ENCODE peak calls at places on chromosome 12, in eight cellular contexts. One of them, this sample, is unnamed.

GRCh38 chr12:11830298-11830937 is 180.9 kb downstream of the ETV6 start:
- DNase-seq in fibroblast of lung: no peak
- DNase-seq in upper lobe of right lung: no peak
- DNase-seq in CD8-positive, alpha-beta T cell: no peak
- DNase-seq in heart right ventricle: no peak
- DNase-seq in aorta: no peak
- DNase-seq in AG04450: no peak
- DNase-seq in ovary: no peak
- DNase-seq in this sample: no peak

GRCh38 chr12:23949212-23950010 is at the start of gene SOX5:
- DNase-seq in fibroblast of lung: peak; percentile 83
- DNase-seq in AG04450: peak; percentile 33
- DNase-seq in ovary: peak; percentile 31
- DNase-seq in upper lobe of right lung: peak; percentile 67
- DNase-seq in CD8-positive, alpha-beta T cell: no peak
- DNase-seq in heart right ventricle: peak; percentile 34
- DNase-seq in aorta: peak; percentile 62
- DNase-seq in this sample: no peak

GRCh38 chr12:55443776-55444175 is at the start of gene OR6C2:
- DNase-seq in CD8-positive, alpha-beta T cell: no peak
- DNase-seq in upper lobe of right lung: no peak
- DNase-seq in fibroblast of lung: no peak
- DNase-seq in aorta: no peak
- DNase-seq in AG04450: no peak
- DNase-seq in heart right ventricle: no peak
- DNase-seq in ovary: no peak
- DNase-seq in this sample: no peak

GRCh38 chr12:89237763-89238162 is 114.5 kb downstream of the DUSP6 start:
- DNase-seq in aorta: no peak
- DNase-seq in ovary: no peak
- DNase-seq in AG04450: no peak
- DNase-seq in upper lobe of right lung: no peak
- DNase-seq in CD8-positive, alpha-beta T cell: no peak
- DNase-seq in fibroblast of lung: no peak
- DNase-seq in heart right ventricle: no peak
- DNase-seq in this sample: no peak

GRCh38 chr12:111455448-111456320 is 50.0 kb downstream of the SH2B3 start:
- DNase-seq in upper lobe of right lung: no peak
- DNase-seq in heart right ventricle: no peak
- DNase-seq in ovary: no peak
- DNase-seq in fibroblast of lung: peak; percentile 32
- DNase-seq in AG04450: no peak
- DNase-seq in CD8-positive, alpha-beta T cell: no peak
- DNase-seq in aorta: no peak
- DNase-seq in this sample: no peak

GRCh38 chr12:52964556-52965336 is 15.8 kb downstream of the KRT18 start:
- DNase-seq in fibroblast of lung: no peak
- DNase-seq in AG04450: no peak
- DNase-seq in aorta: no peak
- DNase-seq in upper lobe of right lung: no peak
- DNase-seq in CD8-positive, alpha-beta T cell: no peak
- DNase-seq in heart right ventricle: no peak
- DNase-seq in ovary: no peak
- DNase-seq in this sample: no peak

GRCh38 chr12:108833355-108833733 is 24.0 kb downstream of the SSH1 start:
- DNase-seq in AG04450: no peak
- DNase-seq in upper lobe of right lung: no peak
- DNase-seq in aorta: peak; percentile 82
- DNase-seq in fibroblast of lung: peak; percentile 62
- DNase-seq in CD8-positive, alpha-beta T cell: no peak
- DNase-seq in heart right ventricle: peak; percentile 66
- DNase-seq in ovary: no peak
- DNase-seq in this sample: no peak

GRCh38 chr12:17215754-17216153 is 609.8 kb upstream of the LMO3 start:
- DNase-seq in fibroblast of lung: no peak
- DNase-seq in ovary: no peak
- DNase-seq in CD8-positive, alpha-beta T cell: no peak
- DNase-seq in aorta: no peak
- DNase-seq in upper lobe of right lung: no peak
- DNase-seq in heart right ventricle: no peak
- DNase-seq in AG04450: no peak
- DNase-seq in this sample: no peak

GRCh38 chr12:51893786-51894185 is 5.9 kb downstream of the ANKRD33 start:
- DNase-seq in fibroblast of lung: no peak
- DNase-seq in upper lobe of right lung: no peak
- DNase-seq in AG04450: no peak
- DNase-seq in CD8-positive, alpha-beta T cell: no peak
- DNase-seq in heart right ventricle: no peak
- DNase-seq in ovary: no peak
- DNase-seq in aorta: peak; percentile 8
- DNase-seq in this sample: no peak

GRCh38 chr12:110576504-110576903 is 6.6 kb downstream of the PPTC7 start:
- DNase-seq in fibroblast of lung: no peak
- DNase-seq in ovary: no peak
- DNase-seq in aorta: no peak
- DNase-seq in heart right ventricle: no peak
- DNase-seq in upper lobe of right lung: no peak
- DNase-seq in CD8-positive, alpha-beta T cell: no peak
- DNase-seq in AG04450: no peak
- DNase-seq in this sample: no peak

GRCh38 chr12:49730568-49731101 is 10.7 kb upstream of the TMBIM6 start:
- DNase-seq in aorta: no peak
- DNase-seq in ovary: no peak
- DNase-seq in upper lobe of right lung: no peak
- DNase-seq in fibroblast of lung: peak; percentile 43
- DNase-seq in AG04450: no peak
- DNase-seq in heart right ventricle: no peak
- DNase-seq in CD8-positive, alpha-beta T cell: no peak
- DNase-seq in this sample: no peak

GRCh38 chr12:21615441-21615840 is 10.8 kb upstream of the GYS2 start:
- DNase-seq in CD8-positive, alpha-beta T cell: no peak
- DNase-seq in AG04450: no peak
- DNase-seq in upper lobe of right lung: no peak
- DNase-seq in ovary: no peak
- DNase-seq in heart right ventricle: no peak
- DNase-seq in fibroblast of lung: no peak
- DNase-seq in aorta: no peak
- DNase-seq in this sample: no peak

GRCh38 chr12:16668198-16668597 is 62.2 kb upstream of the LMO3 start:
- DNase-seq in ovary: no peak
- DNase-seq in CD8-positive, alpha-beta T cell: no peak
- DNase-seq in heart right ventricle: no peak
- DNase-seq in upper lobe of right lung: no peak
- DNase-seq in AG04450: no peak
- DNase-seq in fibroblast of lung: no peak
- DNase-seq in aorta: no peak
- DNase-seq in this sample: no peak

GRCh38 chr12:96196781-96197180 is 2.6 kb downstream of the ELK3 start:
- DNase-seq in upper lobe of right lung: no peak
- DNase-seq in AG04450: no peak
- DNase-seq in ovary: no peak
- DNase-seq in CD8-positive, alpha-beta T cell: no peak
- DNase-seq in aorta: no peak
- DNase-seq in heart right ventricle: no peak
- DNase-seq in fibroblast of lung: peak; percentile 57
- DNase-seq in this sample: no peak

GRCh38 chr12:27615331-27615891 is 80.8 kb upstream of the REP15 start:
- DNase-seq in AG04450: no peak
- DNase-seq in heart right ventricle: no peak
- DNase-seq in ovary: no peak
- DNase-seq in upper lobe of right lung: no peak
- DNase-seq in aorta: no peak
- DNase-seq in CD8-positive, alpha-beta T cell: no peak
- DNase-seq in fibroblast of lung: no peak
- DNase-seq in this sample: no peak

GRCh38 chr12:26128180-26128579 is 3.3 kb upstream of the BHLHE41 start:
- DNase-seq in upper lobe of right lung: no peak
- DNase-seq in ovary: no peak
- DNase-seq in CD8-positive, alpha-beta T cell: no peak
- DNase-seq in aorta: no peak
- DNase-seq in AG04450: no peak
- DNase-seq in heart right ventricle: no peak
- DNase-seq in fibroblast of lung: no peak
- DNase-seq in this sample: no peak

GRCh38 chr12:15336772-15337553 is 14.7 kb downstream of the PTPRO start:
- DNase-seq in ovary: no peak
- DNase-seq in CD8-positive, alpha-beta T cell: no peak
- DNase-seq in heart right ventricle: no peak
- DNase-seq in upper lobe of right lung: no peak
- DNase-seq in AG04450: no peak
- DNase-seq in aorta: no peak
- DNase-seq in fibroblast of lung: peak; percentile 59
- DNase-seq in this sample: no peak

GRCh38 chr12:118536306-118536900 is 160.0 kb downstream of the SUDS3 start:
- DNase-seq in AG04450: no peak
- DNase-seq in ovary: no peak
- DNase-seq in upper lobe of right lung: no peak
- DNase-seq in CD8-positive, alpha-beta T cell: no peak
- DNase-seq in fibroblast of lung: no peak
- DNase-seq in aorta: no peak
- DNase-seq in heart right ventricle: no peak
- DNase-seq in this sample: no peak

GRCh38 chr12:59787610-59788009 is 191.8 kb downstream of the SLC16A7 start:
- DNase-seq in aorta: no peak
- DNase-seq in CD8-positive, alpha-beta T cell: no peak
- DNase-seq in upper lobe of right lung: no peak
- DNase-seq in ovary: no peak
- DNase-seq in AG04450: no peak
- DNase-seq in fibroblast of lung: no peak
- DNase-seq in heart right ventricle: no peak
- DNase-seq in this sample: no peak

GRCh38 chr12:59792647-59793046 is 196.8 kb downstream of the SLC16A7 start:
- DNase-seq in aorta: no peak
- DNase-seq in fibroblast of lung: no peak
- DNase-seq in ovary: no peak
- DNase-seq in upper lobe of right lung: no peak
- DNase-seq in heart right ventricle: no peak
- DNase-seq in AG04450: no peak
- DNase-seq in CD8-positive, alpha-beta T cell: no peak
- DNase-seq in this sample: no peak
- H3K9me3 ChIP-seq in aorta: peaks cover 3% of the 10 kb centered on the region
- H3K9me3 ChIP-seq in fibroblast of lung: no peaks in the 10 kb centered on the region
- H3K9me3 ChIP-seq in ovary: no peaks in the 10 kb centered on the region
- H3K9me3 ChIP-seq in upper lobe of right lung: no peaks in the 10 kb centered on the region
- H3K9me3 ChIP-seq in heart right ventricle: no peaks in the 10 kb centered on the region
- H3K9me3 ChIP-seq in AG04450: peaks cover 7% of the 10 kb centered on the region
- H3K9me3 ChIP-seq in CD8-positive, alpha-beta T cell: no peaks in the 10 kb centered on the region
- H3K9me3 ChIP-seq in this sample: no peaks in the 10 kb centered on the region

GRCh38 chr12:130462558-130462924 is 124.9 kb downstream of the PIWIL1 start:
- DNase-seq in aorta: no peak
- DNase-seq in AG04450: no peak
- DNase-seq in upper lobe of right lung: no peak
- DNase-seq in heart right ventricle: no peak
- DNase-seq in CD8-positive, alpha-beta T cell: no peak
- DNase-seq in ovary: no peak
- DNase-seq in fibroblast of lung: no peak
- DNase-seq in this sample: no peak

GRCh38 chr12:130460611-130461478 is 123.2 kb downstream of the PIWIL1 start:
- DNase-seq in heart right ventricle: no peak
- DNase-seq in aorta: no peak
- DNase-seq in upper lobe of right lung: no peak
- DNase-seq in ovary: no peak
- DNase-seq in CD8-positive, alpha-beta T cell: no peak
- DNase-seq in fibroblast of lung: no peak
- DNase-seq in AG04450: no peak
- DNase-seq in this sample: no peak

GRCh38 chr12:130461868-130462557 is 124.3 kb downstream of the PIWIL1 start:
- DNase-seq in CD8-positive, alpha-beta T cell: no peak
- DNase-seq in heart right ventricle: no peak
- DNase-seq in AG04450: no peak
- DNase-seq in aorta: no peak
- DNase-seq in ovary: no peak
- DNase-seq in upper lobe of right lung: no peak
- DNase-seq in fibroblast of lung: no peak
- DNase-seq in this sample: no peak

GRCh38 chr12:130458341-130458740 is 120.7 kb downstream of the PIWIL1 start:
- DNase-seq in ovary: no peak
- DNase-seq in fibroblast of lung: no peak
- DNase-seq in heart right ventricle: no peak
- DNase-seq in AG04450: no peak
- DNase-seq in upper lobe of right lung: no peak
- DNase-seq in CD8-positive, alpha-beta T cell: no peak
- DNase-seq in aorta: no peak
- DNase-seq in this sample: no peak

DNA sequence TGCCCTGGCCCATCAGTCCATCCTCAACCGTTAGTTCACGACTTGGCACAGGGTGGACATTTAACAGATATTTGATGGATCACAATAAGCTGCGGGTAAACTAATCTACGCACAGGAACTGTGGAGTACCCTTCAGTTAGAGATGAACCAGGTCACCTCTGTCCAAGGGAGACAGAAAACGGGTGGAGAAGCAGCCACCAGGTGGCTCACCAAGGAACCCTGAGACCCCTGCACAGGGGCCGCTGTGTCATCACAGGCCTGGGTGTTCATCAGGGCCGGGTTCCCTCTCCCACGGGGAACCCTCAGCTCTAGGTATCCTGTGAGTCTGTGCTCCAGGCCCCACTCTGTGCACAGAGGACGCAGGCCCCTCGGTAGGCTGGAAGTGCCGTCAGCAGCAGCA is 122.2 kb downstream of the PIWIL1 start:
- DNase-seq in fibroblast of lung: no peak
- DNase-seq in ovary: no peak
- DNase-seq in AG04450: no peak
- DNase-seq in CD8-positive, alpha-beta T cell: no peak
- DNase-seq in aorta: no peak
- DNase-seq in upper lobe of right lung: no peak
- DNase-seq in heart right ventricle: no peak
- DNase-seq in this sample: no peak
- H3K9me3 ChIP-seq in fibroblast of lung: no peaks in the 10 kb centered on the region
- H3K9me3 ChIP-seq in ovary: no peaks in the 10 kb centered on the region
- H3K9me3 ChIP-seq in AG04450: peaks cover 97% of the 10 kb centered on the region
- H3K9me3 ChIP-seq in CD8-positive, alpha-beta T cell: no peaks in the 10 kb centered on the region
- H3K9me3 ChIP-seq in aorta: no peaks in the 10 kb centered on the region
- H3K9me3 ChIP-seq in upper lobe of right lung: no peaks in the 10 kb centered on the region
- H3K9me3 ChIP-seq in heart right ventricle: no peaks in the 10 kb centered on the region
- H3K9me3 ChIP-seq in this sample: no peaks in the 10 kb centered on the region

GRCh38 chr12:34397591-34398365 is 375.5 kb downstream of the ALG10 start:
- DNase-seq in AG04450: no peak
- DNase-seq in fibroblast of lung: no peak
- DNase-seq in ovary: peak; percentile 5
- DNase-seq in aorta: peak; percentile 39
- DNase-seq in heart right ventricle: peak; percentile 2
- DNase-seq in CD8-positive, alpha-beta T cell: peak; percentile 6
- DNase-seq in upper lobe of right lung: peak; percentile 55
- DNase-seq in this sample: no peak
- H3K9me3 ChIP-seq in AG04450: peaks cover 100% of the 10 kb centered on the region
- H3K9me3 ChIP-seq in fibroblast of lung: no peaks in the 10 kb centered on the region
- H3K9me3 ChIP-seq in ovary: no peaks in the 10 kb centered on the region
- H3K9me3 ChIP-seq in aorta: peaks cover 3% of the 10 kb centered on the region
- H3K9me3 ChIP-seq in heart right ventricle: no peaks in the 10 kb centered on the region
- H3K9me3 ChIP-seq in CD8-positive, alpha-beta T cell: no peaks in the 10 kb centered on the region
- H3K9me3 ChIP-seq in upper lobe of right lung: no peaks in the 10 kb centered on the region
- H3K9me3 ChIP-seq in this sample: no peaks in the 10 kb centered on the region

GRCh38 chr12:38056701-38057689 is 259.6 kb upstream of the ALG10B start:
- DNase-seq in upper lobe of right lung: no peak
- DNase-seq in AG04450: no peak
- DNase-seq in ovary: no peak
- DNase-seq in aorta: no peak
- DNase-seq in fibroblast of lung: no peak
- DNase-seq in heart right ventricle: no peak
- DNase-seq in CD8-positive, alpha-beta T cell: no peak
- DNase-seq in this sample: no peak

GRCh38 chr12:38053655-38054464 is 262.7 kb upstream of the ALG10B start:
- DNase-seq in fibroblast of lung: no peak
- DNase-seq in aorta: no peak
- DNase-seq in CD8-positive, alpha-beta T cell: no peak
- DNase-seq in ovary: no peak
- DNase-seq in heart right ventricle: no peak
- DNase-seq in AG04450: no peak
- DNase-seq in upper lobe of right lung: peak; percentile 80
- DNase-seq in this sample: no peak

GRCh38 chr12:38053113-38053512 is 263.5 kb upstream of the ALG10B start:
- DNase-seq in AG04450: no peak
- DNase-seq in aorta: no peak
- DNase-seq in CD8-positive, alpha-beta T cell: no peak
- DNase-seq in upper lobe of right lung: no peak
- DNase-seq in fibroblast of lung: no peak
- DNase-seq in ovary: no peak
- DNase-seq in heart right ventricle: no peak
- DNase-seq in this sample: no peak
- H3K9me3 ChIP-seq in AG04450: peaks cover 81% of the 10 kb centered on the region
- H3K9me3 ChIP-seq in aorta: no peaks in the 10 kb centered on the region
- H3K9me3 ChIP-seq in CD8-positive, alpha-beta T cell: no peaks in the 10 kb centered on the region
- H3K9me3 ChIP-seq in upper lobe of right lung: peaks cover 4% of the 10 kb centered on the region
- H3K9me3 ChIP-seq in fibroblast of lung: no peaks in the 10 kb centered on the region
- H3K9me3 ChIP-seq in ovary: no peaks in the 10 kb centered on the region
- H3K9me3 ChIP-seq in heart right ventricle: no peaks in the 10 kb centered on the region
- H3K9me3 ChIP-seq in this sample: no peaks in the 10 kb centered on the region